ENCODE peak calls at places on chromosomes 3 and 15, in nine cellular contexts. K, E, O, H, S, W, C, U and B are unnamed samples.
A peak's percentile ranks its signal among the peaks of the same experiment; 100 is the strongest.

GRCh38 chr15:74768771-74769342 is 13.0 kb upstream of the CSK start:
- DNase-seq in E (peak; percentile 70), C (no peak), H (peak; percentile 64), U (peak; percentile 42), O (peak; percentile 70), W (peak; percentile 82), S (peak; percentile 65), K (peak; percentile 58), B (peak; percentile 66)

GRCh38 chr3:153350420-153350819 is 188.4 kb downstream of the RAP2B start:
- DNase-seq in W (no peak), E (no peak), K (peak; percentile 70), S (no peak), H (no peak), U (peak; percentile 90), C (no peak), O (no peak), B (no peak)

GRCh38 chr3:189457201-189457607 is 174.0 kb upstream of the TP63 start:
- DNase-seq in U (peak; percentile 43), S (no peak), O (no peak), W (no peak), C (no peak), E (no peak), K (peak; percentile 8), H (no peak), B (no peak)

GRCh38 chr15:38589502-38589901 is 24.9 kb upstream of the RASGRP1 start:
- DNase-seq in W (no peak), E (no peak), S (no peak), U (peak; percentile 94), H (no peak), C (no peak), O (no peak), K (peak; percentile 88), B (no peak)

GRCh38 chr3:149388714-149389417 is 11.4 kb upstream of the TM4SF1 start:
- DNase-seq in S (no peak), O (no peak), W (no peak), H (no peak), U (no peak), E (no peak), K (no peak), C (no peak), B (no peak)

GRCh38 chr15:82917252-82917651 is 35.3 kb downstream of the HOMER2 start:
- DNase-seq in U (no peak), O (no peak), H (no peak), K (no peak), W (no peak), S (no peak), E (no peak), C (no peak), B (no peak)

GRCh38 chr15:27808182-27808581 is 290.9 kb downstream of the OCA2 start:
- DNase-seq in C (no peak), O (no peak), H (no peak), E (no peak), S (no peak), W (no peak), K (no peak), U (no peak), B (no peak)

GRCh38 chr3:111173328-111173900 is 101.8 kb downstream of the NECTIN3 start:
- DNase-seq in O (no peak), S (no peak), E (no peak), H (no peak), W (no peak), U (peak; percentile 50), C (no peak), K (peak; percentile 69), B (no peak)

GRCh38 chr3:72238341-72238740 is 453.4 kb upstream of the PROK2 start:
- DNase-seq in O (no peak), S (no peak), U (peak; percentile 6), H (no peak), K (no peak), C (no peak), W (no peak), E (no peak), B (no peak)

GRCh38 chr15:93829115-93829849 is 402.1 kb upstream of the MCTP2 start:
- DNase-seq in O (no peak), U (peak; percentile 12), W (no peak), E (no peak), S (peak; percentile 41), H (no peak), K (peak; percentile 33), C (no peak), B (no peak)

GRCh38 chr15:99443768-99444446 is 121.9 kb upstream of the MEF2A start:
- DNase-seq in E (no peak), W (no peak), H (no peak), S (no peak), U (no peak), O (no peak), C (no peak), K (no peak), B (no peak)

GRCh38 chr15:68385240-68385561 is 46.8 kb downstream of the ITGA11 start:
- DNase-seq in O (no peak), S (peak; percentile 13), E (no peak), K (no peak), W (no peak), H (no peak), U (no peak), C (no peak), B (no peak)

GRCh38 chr3:66272016-66272415 is 51.2 kb downstream of the SLC25A26 start:
- DNase-seq in K (no peak), U (peak; percentile 34), S (no peak), C (no peak), E (no peak), O (no peak), H (no peak), W (no peak), B (no peak)

GRCh38 chr3:164408356-164408755 is 669.9 kb downstream of the SI start:
- DNase-seq in S (no peak), U (no peak), C (no peak), H (no peak), W (no peak), O (no peak), K (no peak), E (no peak), B (no peak)